ENCODE peak calls at places on chromosomes 16 and 17, in five cellular contexts. One of them, this sample, is unnamed.
A peak's percentile ranks its signal among the peaks of the same experiment; 100 is the strongest.

GRCh38 chr17:27457731-27458523 is 1.7 kb downstream of the KSR1 start:
- DNase-seq in HepG2: peak; percentile 92
- DNase-seq in SK-N-SH: peak; percentile 63
- DNase-seq in K562: peak; percentile 55
- DNase-seq in H1: no peak
- DNase-seq in this sample: no peak

GRCh38 chr17:43832976-43833829 is at the start of gene MPP3:
- DNase-seq in HepG2: no peak
- DNase-seq in SK-N-SH: peak; percentile 97
- DNase-seq in K562: peak; percentile 97
- DNase-seq in H1: no peak
- DNase-seq in this sample: peak; percentile 92

GRCh38 chr17:11948791-11949190 is 48.5 kb downstream of the ZNF18 start:
- DNase-seq in HepG2: no peak
- DNase-seq in SK-N-SH: no peak
- DNase-seq in K562: no peak
- DNase-seq in H1: no peak
- DNase-seq in this sample: no peak

GRCh38 chr16:27795992-27796614 is 246.2 kb downstream of the KATNIP start:
- DNase-seq in HepG2: peak; percentile 51
- DNase-seq in SK-N-SH: no peak
- DNase-seq in K562: peak; percentile 63
- DNase-seq in H1: peak; percentile 21
- DNase-seq in this sample: peak; percentile 76

GRCh38 chr17:77119668-77120301 is 21.0 kb upstream of the SEC14L1 start:
- DNase-seq in HepG2: peak; percentile 85
- DNase-seq in SK-N-SH: no peak
- DNase-seq in K562: no peak
- DNase-seq in H1: no peak
- DNase-seq in this sample: no peak

GRCh38 chr16:1014771-1015495 is 33.4 kb downstream of the SOX8 start:
- DNase-seq in HepG2: no peak
- DNase-seq in SK-N-SH: no peak
- DNase-seq in K562: no peak
- DNase-seq in H1: no peak
- DNase-seq in this sample: peak; percentile 72

GRCh38 chr17:33038740-33039139 is 47.1 kb downstream of the SPACA3 start:
- DNase-seq in HepG2: no peak
- DNase-seq in SK-N-SH: peak; percentile 73
- DNase-seq in K562: peak; percentile 71
- DNase-seq in H1: peak; percentile 31
- DNase-seq in this sample: peak; percentile 42

GRCh38 chr16:87608400-87608985 is 6.2 kb downstream of the JPH3 start:
- DNase-seq in HepG2: peak; percentile 48
- DNase-seq in SK-N-SH: no peak
- DNase-seq in K562: peak; percentile 84
- DNase-seq in H1: no peak
- DNase-seq in this sample: peak; percentile 89

GRCh38 chr17:80279895-80280294 is 19.2 kb downstream of the RNF213 start:
- DNase-seq in HepG2: no peak
- DNase-seq in SK-N-SH: peak; percentile 57
- DNase-seq in K562: no peak
- DNase-seq in H1: no peak
- DNase-seq in this sample: no peak

GRCh38 chr17:83155128-83156081 is 76.0 kb downstream of the METRNL start:
- DNase-seq in HepG2: no peak
- DNase-seq in SK-N-SH: peak; percentile 70
- DNase-seq in K562: no peak
- DNase-seq in H1: no peak
- DNase-seq in this sample: no peak

GRCh38 chr16:89256651-89257254 is 39.2 kb downstream of the ZNF778 start:
- DNase-seq in HepG2: no peak
- DNase-seq in SK-N-SH: peak; percentile 30
- DNase-seq in K562: no peak
- DNase-seq in H1: no peak
- DNase-seq in this sample: no peak

GRCh38 chr17:17605747-17606083 is 14.2 kb upstream of the PEMT start:
- DNase-seq in HepG2: no peak
- DNase-seq in SK-N-SH: no peak
- DNase-seq in K562: no peak
- DNase-seq in H1: no peak
- DNase-seq in this sample: no peak

GRCh38 chr16:83356266-83356665 is 451.5 kb upstream of the HSBP1 start:
- DNase-seq in HepG2: peak; percentile 56
- DNase-seq in SK-N-SH: peak; percentile 43
- DNase-seq in K562: peak; percentile 58
- DNase-seq in H1: no peak
- DNase-seq in this sample: peak; percentile 76

GRCh38 chr17:2111691-2112090 is 56.8 kb downstream of the HIC1 start:
- DNase-seq in HepG2: no peak
- DNase-seq in SK-N-SH: no peak
- DNase-seq in K562: no peak
- DNase-seq in H1: no peak
- DNase-seq in this sample: peak; percentile 90

GRCh38 chr16:85334718-85335583 is 222.7 kb upstream of the CIBAR2 start:
- DNase-seq in HepG2: peak; percentile 23
- DNase-seq in SK-N-SH: peak; percentile 64
- DNase-seq in K562: peak; percentile 70
- DNase-seq in H1: no peak
- DNase-seq in this sample: no peak

GRCh38 chr16:70572050-70572925 is 48.7 kb downstream of the SF3B3 start:
- DNase-seq in HepG2: no peak
- DNase-seq in SK-N-SH: no peak
- DNase-seq in K562: no peak
- DNase-seq in H1: no peak
- DNase-seq in this sample: no peak

GRCh38 chr17:40373324-40373723 is 8.8 kb upstream of the GJD3 start:
- DNase-seq in HepG2: no peak
- DNase-seq in SK-N-SH: no peak
- DNase-seq in K562: no peak
- DNase-seq in H1: no peak
- DNase-seq in this sample: no peak

GRCh38 chr16:57899771-57900661 is 70.9 kb downstream of the CNGB1 start:
- DNase-seq in HepG2: peak; percentile 60
- DNase-seq in SK-N-SH: peak; percentile 86
- DNase-seq in K562: peak; percentile 82
- DNase-seq in H1: no peak
- DNase-seq in this sample: peak; percentile 16

GRCh38 chr17:14737984-14738651 is 437.2 kb downstream of the HS3ST3B1 start:
- DNase-seq in HepG2: peak; percentile 97
- DNase-seq in SK-N-SH: no peak
- DNase-seq in K562: no peak
- DNase-seq in H1: no peak
- DNase-seq in this sample: peak; percentile 91

GRCh38 chr17:80872999-80873951 is 118.4 kb upstream of the CHMP6 start:
- DNase-seq in HepG2: no peak
- DNase-seq in SK-N-SH: no peak
- DNase-seq in K562: no peak
- DNase-seq in H1: peak; percentile 38
- DNase-seq in this sample: no peak

GRCh38 chr17:14622622-14623101 is 321.8 kb downstream of the HS3ST3B1 start:
- DNase-seq in HepG2: no peak
- DNase-seq in SK-N-SH: no peak
- DNase-seq in K562: no peak
- DNase-seq in H1: no peak
- DNase-seq in this sample: no peak

GRCh38 chr16:61323456-61323855 is 712.8 kb downstream of the CDH8 start:
- DNase-seq in HepG2: peak; percentile 3
- DNase-seq in SK-N-SH: no peak
- DNase-seq in K562: no peak
- DNase-seq in H1: no peak
- DNase-seq in this sample: no peak

GRCh38 chr17:2853722-2854580 is 57.7 kb downstream of the RAP1GAP2 start:
- DNase-seq in HepG2: no peak
- DNase-seq in SK-N-SH: peak; percentile 88
- DNase-seq in K562: peak; percentile 55
- DNase-seq in H1: no peak
- DNase-seq in this sample: peak; percentile 27

GRCh38 chr17:61065263-61065773 is 334.3 kb upstream of the TBX2 start:
- DNase-seq in HepG2: peak; percentile 86
- DNase-seq in SK-N-SH: peak; percentile 40
- DNase-seq in K562: no peak
- DNase-seq in H1: no peak
- DNase-seq in this sample: no peak

GRCh38 chr17:10799407-10799806 is 4.5 kb downstream of the TMEM238L start:
- DNase-seq in HepG2: no peak
- DNase-seq in SK-N-SH: no peak
- DNase-seq in K562: no peak
- DNase-seq in H1: no peak
- DNase-seq in this sample: no peak

GRCh38 chr17:75459590-75460267 is 3.3 kb downstream of the TMEM94 start:
- DNase-seq in HepG2: peak; percentile 90
- DNase-seq in SK-N-SH: no peak
- DNase-seq in K562: no peak
- DNase-seq in H1: no peak
- DNase-seq in this sample: peak; percentile 77

GRCh38 chr17:50447870-50448573 is 20.7 kb downstream of the CHAD start:
- DNase-seq in HepG2: peak; percentile 62
- DNase-seq in SK-N-SH: no peak
- DNase-seq in K562: no peak
- DNase-seq in H1: no peak
- DNase-seq in this sample: peak; percentile 63

GRCh38 chr17:73399056-73399455 is 87.3 kb upstream of the CDC42EP4 start:
- DNase-seq in HepG2: no peak
- DNase-seq in SK-N-SH: no peak
- DNase-seq in K562: no peak
- DNase-seq in H1: no peak
- DNase-seq in this sample: no peak

GRCh38 chr17:21525464-21526130 is 149.4 kb downstream of the KCNJ12 start:
- DNase-seq in HepG2: no peak
- DNase-seq in SK-N-SH: no peak
- DNase-seq in K562: no peak
- DNase-seq in H1: no peak
- DNase-seq in this sample: no peak

GRCh38 chr17:56710986-56711385 is 117.5 kb downstream of the NOG start:
- DNase-seq in HepG2: no peak
- DNase-seq in SK-N-SH: no peak
- DNase-seq in K562: no peak
- DNase-seq in H1: no peak
- DNase-seq in this sample: no peak
- TF ChIP-seq JUND in HepG2: no peak
- TF ChIP-seq JUND in SK-N-SH: no peak
- TF ChIP-seq JUND in K562: no peak
- TF ChIP-seq JUND in H1: no peak
- TF ChIP-seq JUND in this sample: no peak

DNA sequence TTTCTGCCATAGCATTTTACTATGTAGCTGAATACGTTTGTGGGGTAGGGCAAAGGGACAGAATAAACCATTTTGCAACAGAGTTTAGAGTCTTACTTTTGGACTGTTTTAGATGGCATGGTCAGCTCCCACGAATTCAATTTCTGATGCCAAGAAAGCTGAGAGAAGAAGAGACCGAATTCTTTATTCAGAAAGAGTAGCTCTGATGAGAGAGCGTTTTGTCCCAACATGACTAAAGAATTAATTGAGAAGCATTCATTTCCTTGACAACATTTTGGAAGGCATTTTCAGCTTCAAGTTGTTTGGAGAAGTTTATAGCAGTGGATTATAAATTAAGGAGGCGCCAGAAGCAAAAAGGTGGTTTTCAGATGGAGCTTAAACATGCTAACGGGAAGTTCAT is 12.2 kb downstream of the GAN start:
- DNase-seq in HepG2: no peak
- DNase-seq in SK-N-SH: no peak
- DNase-seq in K562: no peak
- DNase-seq in H1: no peak
- DNase-seq in this sample: no peak
- TF ChIP-seq JUND in HepG2: no peak
- TF ChIP-seq JUND in SK-N-SH: no peak
- TF ChIP-seq JUND in K562: no peak
- TF ChIP-seq JUND in H1: no peak
- TF ChIP-seq JUND in this sample: no peak

GRCh38 chr17:71342726-71343125 is 778.1 kb upstream of the SOX9 start:
- DNase-seq in HepG2: no peak
- DNase-seq in SK-N-SH: no peak
- DNase-seq in K562: no peak
- DNase-seq in H1: no peak
- DNase-seq in this sample: no peak
- TF ChIP-seq JUND in HepG2: no peak
- TF ChIP-seq JUND in SK-N-SH: no peak
- TF ChIP-seq JUND in K562: no peak
- TF ChIP-seq JUND in H1: no peak
- TF ChIP-seq JUND in this sample: no peak

GRCh38 chr16:74449470-74449869 is 28.2 kb upstream of the CLEC18B start:
- DNase-seq in HepG2: no peak
- DNase-seq in SK-N-SH: no peak
- DNase-seq in K562: no peak
- DNase-seq in H1: no peak
- DNase-seq in this sample: no peak
- TF ChIP-seq JUND in HepG2: no peak
- TF ChIP-seq JUND in SK-N-SH: no peak
- TF ChIP-seq JUND in K562: no peak
- TF ChIP-seq JUND in H1: no peak
- TF ChIP-seq JUND in this sample: no peak